ENCODE peak calls at places on chromosomes 4 and X, in ten cellular contexts. S is A549; L is iris pigment epithelial cell; D is EH; O is activated gamma-delta T cell; A is hypothalamus; H is GM04504; E is effector memory CD8-positive, alpha-beta T cell; W is left colon; Y is astrocyte of the hippocampus. J is an unnamed sample.

GRCh38 chr4:37393889-37394288 is 149.3 kb downstream of the NWD2 start:
- DNase-seq in S (no peak), L (no peak), D (no peak), O (no peak), A (no peak), H (no peak), E (no peak), W (no peak), Y (no peak), J (no peak)

GRCh38 chr4:127870688-127871087 is 10.0 kb upstream of the PLK4 start:
- DNase-seq in S (peak; percentile 6), L (peak; percentile 75), D (peak; percentile 95), O (no peak), A (no peak), H (peak; percentile 63), E (no peak), W (no peak), Y (peak; percentile 80), J (no peak)

GRCh38 chr4:2322227-2322626 is 60.3 kb upstream of the MXD4 start:
- DNase-seq in S (no peak), L (no peak), D (no peak), O (no peak), A (no peak), H (no peak), E (no peak), W (no peak), Y (no peak), J (no peak)

GRCh38 chr4:138910914-138911336 is 104.7 kb upstream of the NOCT start:
- DNase-seq in S (peak; percentile 90), L (peak; percentile 90), D (peak; percentile 75), O (no peak), A (peak; percentile 20), H (peak; percentile 66), E (no peak), W (peak; percentile 63), Y (peak; percentile 92), J (no peak)

GRCh38 chr4:168059251-168059650 is 33.1 kb upstream of the ANXA10 start:
- DNase-seq in S (no peak), L (peak; percentile 77), D (peak; percentile 9), O (no peak), A (no peak), H (no peak), E (no peak), W (no peak), Y (peak; percentile 35), J (no peak)

GRCh38 chrX:130719399-130719798 is 183.6 kb downstream of the ENOX2 start:
- DNase-seq in S (no peak), L (no peak), D (no peak), O (no peak), A (no peak), H (no peak), E (no peak), W (no peak), Y (no peak), J (no peak)

GRCh38 chr4:165965503-165965902 is 92.5 kb downstream of the TLL1 start:
- DNase-seq in S (no peak), L (peak; percentile 47), D (peak; percentile 29), O (no peak), A (no peak), H (no peak), E (no peak), W (no peak), Y (no peak), J (no peak)

GRCh38 chr4:34193451-34194154 is 2050.7 kb downstream of the ARAP2 start:
- DNase-seq in S (no peak), L (peak; percentile 48), D (peak; percentile 68), O (no peak), A (no peak), H (no peak), E (no peak), W (no peak), Y (peak; percentile 21), J (no peak)

GRCh38 chr4:69060651-69061308 is 35.5 kb upstream of the UGT2B7 start:
- DNase-seq in S (peak; percentile 41), L (no peak), D (peak; percentile 25), O (no peak), A (no peak), H (no peak), E (no peak), W (no peak), Y (no peak), J (no peak)

GRCh38 chr4:115803825-115804224 is 690.4 kb upstream of the NDST4 start:
- DNase-seq in S (no peak), L (no peak), D (no peak), O (no peak), A (no peak), H (no peak), E (no peak), W (no peak), Y (no peak), J (no peak)

GRCh38 chrX:34655496-34656258 is 1.4 kb downstream of the TMEM47 start:
- DNase-seq in S (no peak), L (peak; percentile 36), D (peak; percentile 36), O (no peak), A (no peak), H (no peak), E (no peak), W (no peak), Y (peak; percentile 33), J (no peak)

GRCh38 chr4:121164291-121164690 is at the start of gene TNIP3:
- DNase-seq in S (no peak), L (peak; percentile 81), D (peak; percentile 44), O (no peak), A (no peak), H (no peak), E (no peak), W (no peak), Y (no peak), J (no peak)

GRCh38 chr4:105831189-105831588 is 64.1 kb upstream of the NPNT start:
- DNase-seq in S (no peak), L (no peak), D (no peak), O (no peak), A (no peak), H (no peak), E (no peak), W (no peak), Y (no peak), J (no peak)

GRCh38 chr4:91894006-91894405 is 409.8 kb upstream of the GRID2 start:
- DNase-seq in S (no peak), L (no peak), D (no peak), O (no peak), A (no peak), H (no peak), E (no peak), W (no peak), Y (no peak), J (no peak)

GRCh38 chr4:26861434-26862186 is 969 bp downstream of the STIM2 start:
- DNase-seq in S (peak; percentile 41), L (peak; percentile 76), D (peak; percentile 76), O (peak; percentile 56), A (peak; percentile 31), H (no peak), E (peak; percentile 65), W (peak; percentile 87), Y (peak; percentile 81), J (peak; percentile 81)

GRCh38 chrX:15911729-15912550 is 57.3 kb upstream of the AP1S2 start:
- DNase-seq in S (peak; percentile 1), L (peak; percentile 6), D (no peak), O (no peak), A (no peak), H (no peak), E (no peak), W (no peak), Y (no peak), J (no peak)

GRCh38 chr4:181418491-181418890 is 824.7 kb upstream of the TENM3 start:
- DNase-seq in S (no peak), L (no peak), D (no peak), O (no peak), A (no peak), H (no peak), E (no peak), W (no peak), Y (no peak), J (no peak)

GRCh38 chr4:11585506-11585905 is 156.8 kb upstream of the HS3ST1 start:
- DNase-seq in S (peak; percentile 17), L (peak; percentile 3), D (no peak), O (no peak), A (no peak), H (no peak), E (no peak), W (peak; percentile 20), Y (no peak), J (no peak)

GRCh38 chr4:28001698-28002097 is 1141.1 kb downstream of the STIM2 start:
- DNase-seq in S (no peak), L (no peak), D (no peak), O (no peak), A (no peak), H (no peak), E (no peak), W (no peak), Y (no peak), J (no peak)

GRCh38 chr4:150586162-150586561 is 4.2 kb downstream of the MAB21L2 start:
- DNase-seq in S (no peak), L (no peak), D (no peak), O (no peak), A (no peak), H (no peak), E (no peak), W (no peak), Y (no peak), J (no peak)

GRCh38 chrX:39149761-39150160 is 348.5 kb downstream of the MID1IP1 start:
- DNase-seq in S (peak; percentile 17), L (peak; percentile 24), D (peak; percentile 42), O (no peak), A (peak; percentile 12), H (no peak), E (peak; percentile 41), W (peak; percentile 87), Y (peak; percentile 64), J (peak; percentile 46)

GRCh38 chr4:13612569-13612968 is 15.0 kb downstream of the BOD1L1 start:
- DNase-seq in S (no peak), L (peak; percentile 31), D (no peak), O (no peak), A (no peak), H (no peak), E (no peak), W (no peak), Y (no peak), J (no peak)

GRCh38 chr4:41212221-41213203 is 1.8 kb downstream of the APBB2 start:
- DNase-seq in S (peak; percentile 69), L (peak; percentile 88), D (peak; percentile 70), O (no peak), A (no peak), H (no peak), E (no peak), W (peak; percentile 46), Y (peak; percentile 77), J (no peak)

GRCh38 chrX:77788050-77788449 is 2.0 kb upstream of the ATRX start:
- DNase-seq in S (peak; percentile 88), L (peak; percentile 44), D (peak; percentile 16), O (no peak), A (no peak), H (peak; percentile 31), E (peak; percentile 5), W (no peak), Y (no peak), J (peak; percentile 54)